ENCODE peak calls at places on chromosomes 5 and 9, in eight cellular contexts. S is A549, V is sigmoid colon, A is stomach, U is K562, X is tibial nerve, K is ovary, T is HepG2. L is an unnamed sample.

GRCh38 chr5:152140391-152140790 is 215.7 kb upstream of the GLRA1 start:
- DNase-seq in K (no peak), A (no peak), V (no peak), X (no peak), T (no peak), U (no peak), S (no peak), L (no peak)

GRCh38 chr5:145775893-145776444 is 59.2 kb downstream of the PRELID2 start:
- DNase-seq in V (no peak), A (no peak), U (no peak), S (peak; percentile 79), X (peak; percentile 57), T (peak; percentile 83), K (no peak), L (no peak)

GRCh38 chr5:98214240-98215051 is 559.0 kb upstream of the RGMB start:
- DNase-seq in U (no peak), A (no peak), T (no peak), X (peak; percentile 16), K (no peak), V (no peak), S (no peak), L (no peak)

GRCh38 chr5:157384971-157385709 is 74.9 kb upstream of the NIPAL4 start:
- DNase-seq in A (no peak), V (peak; percentile 91), K (no peak), S (peak; percentile 93), X (peak; percentile 65), T (no peak), U (no peak), L (peak; percentile 27)

GRCh38 chr9:36101916-36102741 is 34.4 kb upstream of the GLIPR2 start:
- DNase-seq in U (no peak), S (peak; percentile 90), V (no peak), T (peak; percentile 57), K (no peak), X (no peak), A (no peak), L (no peak)

GRCh38 chr5:179614745-179615144 is 8.7 kb downstream of the HNRNPH1 start:
- DNase-seq in U (no peak), V (peak; percentile 24), A (no peak), S (no peak), T (no peak), K (no peak), X (no peak), L (no peak)

GRCh38 chr9:76353280-76353679 is 40.9 kb downstream of the RFK start:
- DNase-seq in U (no peak), T (no peak), A (no peak), K (no peak), X (no peak), V (no peak), S (no peak), L (no peak)

GRCh38 chr5:54311178-54311811 is 922 bp upstream of the ARL15 start:
- DNase-seq in V (no peak), X (no peak), A (no peak), K (no peak), T (no peak), U (no peak), S (peak; percentile 6), L (no peak)

GRCh38 chr5:76732405-76733048 is 16.6 kb downstream of the F2R start:
- DNase-seq in U (no peak), T (no peak), K (no peak), A (no peak), S (no peak), X (no peak), V (no peak), L (no peak)

GRCh38 chr5:42718591-42718990 is 38.0 kb upstream of the CCDC152 start:
- DNase-seq in A (no peak), V (no peak), K (no peak), U (no peak), S (no peak), X (no peak), T (no peak), L (no peak)

GRCh38 chr9:15999422-16000339 is 446.8 kb downstream of the CCDC171 start:
- DNase-seq in A (no peak), T (no peak), K (no peak), V (no peak), X (no peak), S (peak; percentile 79), U (no peak), L (no peak)

GRCh38 chr9:90847971-90848370 is 46.4 kb downstream of the SYK start:
- DNase-seq in K (no peak), S (no peak), U (no peak), A (no peak), V (no peak), X (no peak), T (no peak), L (no peak)

GRCh38 chr5:6837519-6838110 is 124.4 kb downstream of the TENT4A start:
- DNase-seq in X (no peak), T (no peak), U (peak; percentile 66), A (no peak), V (no peak), K (peak; percentile 29), S (peak; percentile 8), L (peak; percentile 16)

GRCh38 chr9:33117816-33118215 is 41.3 kb upstream of the SMU1 start:
- DNase-seq in V (peak; percentile 62), X (no peak), S (no peak), T (no peak), K (no peak), U (no peak), A (no peak), L (no peak)

GRCh38 chr9:33114746-33115145 is 38.3 kb upstream of the SMU1 start:
- DNase-seq in K (no peak), T (no peak), A (no peak), U (no peak), X (no peak), V (no peak), S (no peak), L (peak; percentile 0)

GRCh38 chr9:33120620-33121019 is 44.1 kb upstream of the SMU1 start:
- DNase-seq in T (no peak), V (no peak), K (no peak), A (no peak), U (no peak), X (no peak), S (no peak), L (no peak)

GRCh38 chr9:33116855-33117254 is 40.4 kb upstream of the SMU1 start:
- DNase-seq in A (no peak), S (no peak), V (peak; percentile 41), T (no peak), K (no peak), X (no peak), U (no peak), L (no peak)

DNA sequence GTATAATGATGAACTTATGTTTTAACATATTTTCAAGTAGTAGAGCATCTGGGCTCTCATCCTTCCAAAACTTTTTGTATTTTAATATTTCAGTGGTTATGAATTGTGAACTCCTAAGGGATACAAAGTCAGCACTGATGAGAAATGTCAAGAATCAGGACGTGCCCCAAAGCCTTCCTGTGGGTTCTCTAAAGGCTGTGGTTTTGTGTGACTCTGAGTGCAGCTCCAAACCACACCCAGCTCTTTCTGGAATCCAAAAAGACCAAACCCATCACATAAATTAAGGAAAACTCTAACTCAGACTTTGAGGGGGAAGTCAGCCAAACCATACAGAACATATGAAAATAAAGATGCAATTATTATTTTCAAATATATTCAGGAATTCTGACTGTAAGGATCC is 40.8 kb upstream of the SMU1 start:
- DNase-seq in X (no peak), U (no peak), A (no peak), S (no peak), V (no peak), T (no peak), K (no peak), L (no peak)
- TF ChIP-seq EP300 in X (no peak), U (no peak), A (no peak), S (no peak), V (no peak), T (no peak), K (no peak), L (no peak)

DNA sequence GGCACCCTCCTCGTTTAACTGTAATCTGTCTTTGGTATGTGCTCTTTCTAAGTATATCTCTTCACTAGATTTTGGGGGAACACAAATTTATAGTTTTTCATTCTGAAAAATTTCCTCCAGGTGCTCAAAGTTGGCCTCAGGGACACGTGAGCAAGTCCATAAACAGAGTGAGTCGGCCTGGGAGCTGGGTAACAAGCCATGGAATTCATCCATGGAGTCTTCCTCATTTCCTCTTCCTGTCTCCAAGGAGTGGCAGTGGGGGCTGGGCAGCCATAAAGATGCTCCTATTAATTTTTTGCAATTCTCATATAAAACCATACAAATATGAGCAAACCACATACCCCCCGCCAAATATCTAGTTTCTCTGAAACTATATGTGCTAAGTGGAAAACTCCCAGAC is 136.6 kb upstream of the OTULINL start:
- DNase-seq in V (no peak), U (no peak), K (no peak), T (no peak), A (no peak), S (no peak), X (no peak), L (no peak)
- TF ChIP-seq POLR2A in V (no peak), U (no peak), K (no peak), T (no peak), A (no peak), S (no peak), X (no peak), L (no peak)

GRCh38 chr9:110429453-110429852 is 91.8 kb upstream of the TXNDC8 start:
- DNase-seq in X (no peak), U (no peak), V (no peak), A (no peak), S (no peak), K (no peak), T (no peak), L (no peak)
- TF ChIP-seq CTCF in X (no peak), U (no peak), V (no peak), A (no peak), S (no peak), K (no peak), T (no peak), L (no peak)

GRCh38 chr5:141403387-141403786 is 809 bp downstream of the PCDHGA9 start:
- DNase-seq in V (no peak), T (no peak), A (no peak), U (no peak), S (no peak), K (no peak), X (no peak), L (no peak)

GRCh38 chr5:141399555-141400258 is 2.0 kb downstream of the PCDHGB5 start:
- DNase-seq in V (no peak), T (no peak), S (no peak), A (no peak), U (no peak), K (no peak), X (no peak), L (no peak)

GRCh38 chr5:141398608-141399007 is 861 bp downstream of the PCDHGB5 start:
- DNase-seq in K (no peak), T (no peak), V (no peak), U (no peak), A (no peak), S (no peak), X (no peak), L (no peak)

DNA sequence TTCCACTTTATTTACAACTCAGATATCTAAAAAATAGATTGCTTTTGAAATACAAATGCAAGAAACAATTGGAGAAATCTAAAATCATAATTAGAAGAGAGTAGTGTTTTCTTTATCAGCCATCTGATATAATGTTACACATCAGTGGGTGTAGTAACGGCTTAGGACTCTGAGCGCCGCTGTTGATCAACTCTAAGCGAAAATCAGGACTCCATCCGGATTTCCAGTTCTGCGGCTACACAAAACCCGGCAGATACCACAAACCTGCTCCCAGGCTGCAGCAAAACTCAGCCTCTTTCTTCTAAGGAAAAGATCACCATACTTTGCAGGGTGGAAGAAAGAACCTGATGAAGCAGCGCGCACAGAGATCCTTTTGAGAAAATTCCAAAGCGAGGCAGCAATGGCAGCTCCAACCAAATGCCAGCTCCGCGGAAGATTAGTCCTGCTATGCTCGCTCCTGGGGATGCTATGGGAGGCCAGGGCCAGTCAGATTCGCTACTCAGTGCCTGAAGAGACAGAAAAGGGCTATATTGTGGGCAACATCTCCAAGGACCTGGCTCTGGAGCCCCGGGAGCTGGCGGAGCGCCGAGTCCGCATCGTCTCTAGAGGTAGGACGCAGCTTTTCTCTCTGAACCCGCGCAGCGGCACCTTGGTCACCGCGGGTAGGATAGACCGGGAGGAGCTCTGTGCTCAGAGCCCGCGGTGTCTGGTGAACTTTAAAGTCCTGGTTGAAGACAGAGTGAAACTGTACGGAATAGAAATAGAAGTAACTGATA is at the start of gene PCDHGA9:
- DNase-seq in A (no peak), V (no peak), X (no peak), T (no peak), U (peak; percentile 39), S (no peak), K (no peak), L (no peak)
- TF ChIP-seq EP300 in A (no peak), V (no peak), X (no peak), T (no peak), U (no peak), S (no peak), K (no peak), L (no peak)